ENCODE peak calls at places on chromosomes 3 and 15, in nine cellular contexts. One of them, this sample, is unnamed.
A peak's percentile ranks its signal among the peaks of the same experiment; 100 is the strongest.

GRCh38 chr3:107676469-107677309 is 153.9 kb downstream of the BBX start:
- DNase-seq in Kasumi-1: peak; percentile 65
- DNase-seq in stimulated activated CD4-positive, alpha-beta T cell treated with anti-CD3 and anti-CD28 coated beads, Interleukin-15, amount 100 ng/mL, for 48 hours: no peak
- DNase-seq in activated T-helper 1 cell treated with anti-CD3 and anti-CD28 coated beads, Interleukin-2, amount 50 U/mL, for 16 hours: no peak
- DNase-seq in NCI-H2081: peak; percentile 35
- DNase-seq in CD4-positive, CD25-positive, alpha-beta regulatory T cell: peak; percentile 30
- DNase-seq in activated T-cell treated with anti-CD3 and anti-CD28 coated beads, Interleukin-2, amount 50 U/mL, for 24 hours: no peak
- DNase-seq in left cardiac atrium: no peak
- DNase-seq in uterus: no peak
- DNase-seq in this sample: no peak

GRCh38 chr3:152159328-152159727 is 109.4 kb upstream of the MBNL1 start:
- DNase-seq in uterus: peak; percentile 74
- DNase-seq in stimulated activated CD4-positive, alpha-beta T cell treated with anti-CD3 and anti-CD28 coated beads, Interleukin-15, amount 100 ng/mL, for 48 hours: no peak
- DNase-seq in activated T-cell treated with anti-CD3 and anti-CD28 coated beads, Interleukin-2, amount 50 U/mL, for 24 hours: no peak
- DNase-seq in NCI-H2081: no peak
- DNase-seq in Kasumi-1: no peak
- DNase-seq in activated T-helper 1 cell treated with anti-CD3 and anti-CD28 coated beads, Interleukin-2, amount 50 U/mL, for 16 hours: no peak
- DNase-seq in left cardiac atrium: no peak
- DNase-seq in CD4-positive, CD25-positive, alpha-beta regulatory T cell: no peak
- DNase-seq in this sample: no peak

GRCh38 chr15:89122532-89123525 is 34.6 kb downstream of the ABHD2 start:
- DNase-seq in activated T-cell treated with anti-CD3 and anti-CD28 coated beads, Interleukin-2, amount 50 U/mL, for 24 hours: no peak
- DNase-seq in NCI-H2081: peak; percentile 23
- DNase-seq in Kasumi-1: no peak
- DNase-seq in uterus: no peak
- DNase-seq in CD4-positive, CD25-positive, alpha-beta regulatory T cell: no peak
- DNase-seq in left cardiac atrium: no peak
- DNase-seq in activated T-helper 1 cell treated with anti-CD3 and anti-CD28 coated beads, Interleukin-2, amount 50 U/mL, for 16 hours: no peak
- DNase-seq in stimulated activated CD4-positive, alpha-beta T cell treated with anti-CD3 and anti-CD28 coated beads, Interleukin-15, amount 100 ng/mL, for 48 hours: no peak
- DNase-seq in this sample: no peak

GRCh38 chr3:53804697-53805462 is 41.3 kb downstream of the CHDH start:
- DNase-seq in activated T-cell treated with anti-CD3 and anti-CD28 coated beads, Interleukin-2, amount 50 U/mL, for 24 hours: no peak
- DNase-seq in Kasumi-1: no peak
- DNase-seq in activated T-helper 1 cell treated with anti-CD3 and anti-CD28 coated beads, Interleukin-2, amount 50 U/mL, for 16 hours: no peak
- DNase-seq in left cardiac atrium: no peak
- DNase-seq in NCI-H2081: no peak
- DNase-seq in CD4-positive, CD25-positive, alpha-beta regulatory T cell: no peak
- DNase-seq in stimulated activated CD4-positive, alpha-beta T cell treated with anti-CD3 and anti-CD28 coated beads, Interleukin-15, amount 100 ng/mL, for 48 hours: no peak
- DNase-seq in uterus: peak; percentile 28
- DNase-seq in this sample: no peak

GRCh38 chr3:138941259-138941885 is 5.6 kb downstream of the FOXL2 start:
- DNase-seq in NCI-H2081: no peak
- DNase-seq in Kasumi-1: peak; percentile 46
- DNase-seq in CD4-positive, CD25-positive, alpha-beta regulatory T cell: no peak
- DNase-seq in activated T-cell treated with anti-CD3 and anti-CD28 coated beads, Interleukin-2, amount 50 U/mL, for 24 hours: peak; percentile 53
- DNase-seq in activated T-helper 1 cell treated with anti-CD3 and anti-CD28 coated beads, Interleukin-2, amount 50 U/mL, for 16 hours: no peak
- DNase-seq in uterus: no peak
- DNase-seq in stimulated activated CD4-positive, alpha-beta T cell treated with anti-CD3 and anti-CD28 coated beads, Interleukin-15, amount 100 ng/mL, for 48 hours: no peak
- DNase-seq in left cardiac atrium: no peak
- DNase-seq in this sample: peak; percentile 33

GRCh38 chr15:60591491-60592385 is 112.8 kb upstream of the ICE2 start:
- DNase-seq in stimulated activated CD4-positive, alpha-beta T cell treated with anti-CD3 and anti-CD28 coated beads, Interleukin-15, amount 100 ng/mL, for 48 hours: no peak
- DNase-seq in NCI-H2081: no peak
- DNase-seq in Kasumi-1: no peak
- DNase-seq in left cardiac atrium: peak; percentile 47
- DNase-seq in activated T-helper 1 cell treated with anti-CD3 and anti-CD28 coated beads, Interleukin-2, amount 50 U/mL, for 16 hours: no peak
- DNase-seq in CD4-positive, CD25-positive, alpha-beta regulatory T cell: peak; percentile 36
- DNase-seq in uterus: peak; percentile 34
- DNase-seq in activated T-cell treated with anti-CD3 and anti-CD28 coated beads, Interleukin-2, amount 50 U/mL, for 24 hours: no peak
- DNase-seq in this sample: no peak

GRCh38 chr3:87351913-87352312 is 75.5 kb upstream of the POU1F1 start:
- DNase-seq in NCI-H2081: no peak
- DNase-seq in Kasumi-1: no peak
- DNase-seq in activated T-cell treated with anti-CD3 and anti-CD28 coated beads, Interleukin-2, amount 50 U/mL, for 24 hours: no peak
- DNase-seq in left cardiac atrium: no peak
- DNase-seq in uterus: no peak
- DNase-seq in stimulated activated CD4-positive, alpha-beta T cell treated with anti-CD3 and anti-CD28 coated beads, Interleukin-15, amount 100 ng/mL, for 48 hours: no peak
- DNase-seq in activated T-helper 1 cell treated with anti-CD3 and anti-CD28 coated beads, Interleukin-2, amount 50 U/mL, for 16 hours: no peak
- DNase-seq in CD4-positive, CD25-positive, alpha-beta regulatory T cell: no peak
- DNase-seq in this sample: no peak

GRCh38 chr15:48718646-48719045 is 73.1 kb upstream of the FBN1 start:
- DNase-seq in activated T-helper 1 cell treated with anti-CD3 and anti-CD28 coated beads, Interleukin-2, amount 50 U/mL, for 16 hours: no peak
- DNase-seq in CD4-positive, CD25-positive, alpha-beta regulatory T cell: no peak
- DNase-seq in left cardiac atrium: no peak
- DNase-seq in NCI-H2081: no peak
- DNase-seq in activated T-cell treated with anti-CD3 and anti-CD28 coated beads, Interleukin-2, amount 50 U/mL, for 24 hours: no peak
- DNase-seq in uterus: no peak
- DNase-seq in Kasumi-1: no peak
- DNase-seq in stimulated activated CD4-positive, alpha-beta T cell treated with anti-CD3 and anti-CD28 coated beads, Interleukin-15, amount 100 ng/mL, for 48 hours: no peak
- DNase-seq in this sample: no peak

GRCh38 chr3:147656023-147656422 is 246.9 kb downstream of the ZIC1 start:
- DNase-seq in NCI-H2081: no peak
- DNase-seq in CD4-positive, CD25-positive, alpha-beta regulatory T cell: no peak
- DNase-seq in activated T-helper 1 cell treated with anti-CD3 and anti-CD28 coated beads, Interleukin-2, amount 50 U/mL, for 16 hours: no peak
- DNase-seq in activated T-cell treated with anti-CD3 and anti-CD28 coated beads, Interleukin-2, amount 50 U/mL, for 24 hours: no peak
- DNase-seq in Kasumi-1: no peak
- DNase-seq in left cardiac atrium: no peak
- DNase-seq in uterus: no peak
- DNase-seq in stimulated activated CD4-positive, alpha-beta T cell treated with anti-CD3 and anti-CD28 coated beads, Interleukin-15, amount 100 ng/mL, for 48 hours: no peak
- DNase-seq in this sample: no peak

This sample was measured in LNCaP clone FGC.